ENCODE peak calls at places on chromosomes 5 and 9, in ten cellular contexts. G is fibroblast of lung, I is tibial nerve, X is H9, L is colonic mucosa, Y is transverse colon, H is GM23338, P is heart right ventricle, Z is endodermal cell, C is ovary. O is an unnamed sample.

GRCh38 chr9:1032181-1032580 is 18.0 kb upstream of the DMRT2 start:
- DNase-seq in G (no peak), I (no peak), X (no peak), L (no peak), Y (no peak), H (no peak), P (no peak), Z (no peak), C (no peak), O (no peak)

GRCh38 chr5:74546796-74547195 is 93.7 kb downstream of the ENC1 start:
- DNase-seq in G (no peak), I (no peak), X (no peak), L (no peak), Y (no peak), H (no peak), P (no peak), Z (no peak), C (no peak), O (peak; percentile 40)

GRCh38 chr9:129290606-129291005 is 112.5 kb upstream of the IER5L start:
- DNase-seq in G (no peak), I (peak; percentile 1), X (no peak), L (no peak), Y (no peak), H (no peak), P (no peak), Z (peak; percentile 42), C (peak; percentile 6), O (no peak)

GRCh38 chr9:137610944-137611343 is 5.5 kb downstream of the ARRDC1 start:
- DNase-seq in G (no peak), I (no peak), X (no peak), L (no peak), Y (no peak), H (no peak), P (no peak), Z (peak; percentile 48), C (no peak), O (no peak)

GRCh38 chr9:132908635-132909034 is 29.9 kb downstream of the SPACA9 start:
- DNase-seq in G (no peak), I (no peak), X (no peak), L (no peak), Y (no peak), H (no peak), P (no peak), Z (no peak), C (no peak), O (no peak)

GRCh38 chr9:6822696-6823095 is 64.9 kb downstream of the KDM4C start:
- DNase-seq in G (no peak), I (no peak), X (no peak), L (no peak), Y (no peak), H (no peak), P (no peak), Z (no peak), C (no peak), O (no peak)

GRCh38 chr9:137376386-137376785 is 46.6 kb downstream of the EXD3 start:
- DNase-seq in G (no peak), I (no peak), X (no peak), L (no peak), Y (no peak), H (no peak), P (no peak), Z (no peak), C (no peak), O (no peak)

GRCh38 chr9:14021871-14022525 is 291.9 kb downstream of the NFIB start:
- DNase-seq in G (peak; percentile 85), I (no peak), X (no peak), L (no peak), Y (no peak), H (no peak), P (no peak), Z (no peak), C (no peak), O (peak; percentile 43)

GRCh38 chr5:11214851-11215250 is 453.8 kb upstream of the DAP start:
- DNase-seq in G (no peak), I (no peak), X (no peak), L (no peak), Y (no peak), H (no peak), P (no peak), Z (no peak), C (no peak), O (peak; percentile 8)

GRCh38 chr5:58114324-58114723 is 345.6 kb downstream of the PLK2 start:
- DNase-seq in G (no peak), I (no peak), X (no peak), L (no peak), Y (no peak), H (no peak), P (no peak), Z (no peak), C (no peak), O (peak; percentile 91)

GRCh38 chr9:125239631-125240597 is 1.2 kb downstream of the HSPA5 start:
- DNase-seq in G (no peak), I (no peak), X (no peak), L (no peak), Y (no peak), H (no peak), P (no peak), Z (no peak), C (no peak), O (no peak)
- H3K4me1 ChIP-seq in G (peaks cover 13% of the 10 kb centered on the region), I (peaks cover 60% of the 10 kb centered on the region), X (no peaks in the 10 kb centered on the region), L (peaks cover 20% of the 10 kb centered on the region), Y (peaks cover 22% of the 10 kb centered on the region), H (peaks cover 17% of the 10 kb centered on the region), P (peaks cover 61% of the 10 kb centered on the region), Z (no peaks in the 10 kb centered on the region), C (peaks cover 11% of the 10 kb centered on the region), O (peaks cover 35% of the 10 kb centered on the region)

DNA sequence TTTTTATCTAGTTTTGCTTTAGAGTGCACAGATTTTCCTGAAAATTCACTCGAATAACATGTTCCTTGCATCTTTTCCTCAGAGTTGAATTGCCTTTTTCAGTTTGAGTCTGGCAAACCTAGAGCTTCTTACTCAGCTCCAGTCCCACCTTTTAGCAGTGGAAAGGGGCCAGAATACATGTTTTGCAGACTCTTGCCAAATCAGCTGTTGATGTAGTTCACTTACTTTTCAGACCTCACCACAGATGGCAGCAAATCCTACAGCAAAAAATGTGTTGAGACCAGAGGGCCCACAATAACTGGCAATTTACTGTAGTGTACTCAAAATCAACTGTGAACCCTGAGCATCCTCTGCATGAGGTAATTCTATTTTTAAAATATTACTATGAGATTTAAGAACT is 545.2 kb upstream of the ACO1 start:
- DNase-seq in G (no peak), I (no peak), X (no peak), L (no peak), Y (no peak), H (peak; percentile 38), P (no peak), Z (peak; percentile 54), C (no peak), O (no peak)
- TF ChIP-seq CTCF in G (no peak), I (no peak), X (peak; percentile 45), L (no peak), Y (no peak), H (peak; percentile 29), P (no peak), Z (peak; percentile 57), C (no peak), O (no peak)

GRCh38 chr9:127136880-127137639 is 14.6 kb upstream of the ANGPTL2 start:
- DNase-seq in G (no peak), I (no peak), X (peak; percentile 12), L (no peak), Y (no peak), H (no peak), P (no peak), Z (no peak), C (peak; percentile 5), O (no peak)

GRCh38 chr9:127133739-127134167 is 11.3 kb upstream of the ANGPTL2 start:
- DNase-seq in G (peak; percentile 87), I (peak; percentile 51), X (peak; percentile 47), L (no peak), Y (peak; percentile 48), H (peak; percentile 44), P (peak; percentile 56), Z (peak; percentile 73), C (peak; percentile 74), O (no peak)

GRCh38 chr9:127136081-127136879 is 13.8 kb upstream of the ANGPTL2 start:
- DNase-seq in G (no peak), I (no peak), X (no peak), L (no peak), Y (no peak), H (no peak), P (no peak), Z (peak; percentile 32), C (peak; percentile 8), O (no peak)

GRCh38 chr9:127132921-127133647 is 10.6 kb upstream of the ANGPTL2 start:
- DNase-seq in G (peak; percentile 46), I (no peak), X (peak; percentile 50), L (no peak), Y (no peak), H (peak; percentile 63), P (no peak), Z (peak; percentile 84), C (no peak), O (no peak)

DNA sequence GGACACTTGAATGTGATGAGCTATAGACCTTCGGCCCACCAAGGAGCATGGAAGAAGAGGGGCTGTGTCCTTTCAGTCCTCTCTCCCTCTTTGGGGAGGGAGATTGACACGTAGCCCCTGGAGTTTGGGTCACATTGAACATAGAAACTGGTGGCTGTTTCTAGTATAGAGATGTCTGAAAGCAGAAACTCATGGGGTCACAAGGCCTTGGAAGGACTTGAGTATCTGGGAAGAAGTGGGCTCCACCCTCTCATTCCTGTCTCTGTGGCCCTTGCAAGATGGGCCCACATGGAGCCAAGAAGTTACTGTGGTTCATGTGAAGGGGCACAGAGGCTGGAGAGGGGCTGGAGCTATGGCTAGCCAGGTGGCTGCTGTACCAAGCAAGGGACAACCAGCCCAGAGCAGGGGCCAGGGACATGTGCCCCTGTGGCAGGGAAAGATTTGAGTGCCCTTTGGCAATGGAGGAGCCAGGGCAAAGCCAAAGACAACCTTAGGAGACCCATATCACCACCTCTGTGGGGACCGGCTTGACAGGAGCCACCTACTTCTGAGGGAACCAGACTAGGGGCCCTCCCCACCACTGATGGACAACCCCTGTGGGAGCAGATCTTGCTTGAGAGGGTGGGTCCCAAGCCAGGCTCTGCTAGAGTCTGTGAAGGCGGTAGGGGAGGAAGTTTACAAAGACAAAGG is 12.8 kb upstream of the ANGPTL2 start:
- DNase-seq in G (no peak), I (no peak), X (peak; percentile 20), L (no peak), Y (no peak), H (no peak), P (no peak), Z (peak; percentile 33), C (peak; percentile 9), O (no peak)
- H3K4me1 ChIP-seq in G (peaks cover 40% of the 10 kb centered on the region), I (peaks cover 55% of the 10 kb centered on the region), X (peaks cover 2% of the 10 kb centered on the region), L (no peaks in the 10 kb centered on the region), Y (peaks cover 7% of the 10 kb centered on the region), H (peaks cover 29% of the 10 kb centered on the region), P (peaks cover 66% of the 10 kb centered on the region), Z (peaks cover 34% of the 10 kb centered on the region), C (peaks cover 12% of the 10 kb centered on the region), O (peaks cover 19% of the 10 kb centered on the region)

GRCh38 chr5:91927439-91927838 is 544.3 kb upstream of the ARRDC3 start:
- DNase-seq in G (no peak), I (no peak), X (no peak), L (no peak), Y (no peak), H (no peak), P (no peak), Z (no peak), C (no peak), O (no peak)

GRCh38 chr5:91929522-91929817 is 546.4 kb upstream of the ARRDC3 start:
- DNase-seq in G (no peak), I (no peak), X (no peak), L (no peak), Y (no peak), H (no peak), P (no peak), Z (no peak), C (no peak), O (no peak)

GRCh38 chr5:91925249-91925648 is 542.1 kb upstream of the ARRDC3 start:
- DNase-seq in G (peak; percentile 23), I (no peak), X (no peak), L (no peak), Y (no peak), H (no peak), P (no peak), Z (no peak), C (no peak), O (no peak)

GRCh38 chr5:91928751-91929521 is 545.8 kb upstream of the ARRDC3 start:
- DNase-seq in G (peak; percentile 52), I (no peak), X (no peak), L (no peak), Y (no peak), H (peak; percentile 67), P (no peak), Z (no peak), C (no peak), O (no peak)
- TF ChIP-seq CTCF in G (no peak), I (peak; percentile 36), X (peak; percentile 75), L (peak; percentile 43), Y (no peak), H (peak; percentile 77), P (peak; percentile 58), Z (peak; percentile 84), C (no peak), O (peak; percentile 60)